ENCODE peak calls at places on chromosomes 12 and 14, in ten cellular contexts. H, M, Z, B, D, A, J, R, U and Q are unnamed samples.

GRCh38 chr12:71426648-71427047 is 12.9 kb upstream of the LGR5 start:
- DNase-seq in M (no peak), J (no peak), Z (no peak), H (no peak), U (no peak), A (no peak), D (no peak), R (peak), B (no peak), Q (no peak)

GRCh38 chr12:95218164-95218851 is 701 bp downstream of the VEZT start:
- DNase-seq in M (no peak), J (no peak), B (no peak), Z (no peak), D (peak), U (no peak), H (no peak), A (no peak), R (peak), Q (no peak)

GRCh38 chr12:70645494-70646317 is 8.5 kb upstream of the PTPRB start:
- DNase-seq in B (peak), A (peak), J (no peak), D (peak), Z (no peak), U (peak), H (peak), M (no peak), R (peak), Q (no peak)

GRCh38 chr12:981176-981828 is 9.7 kb upstream of the ERC1 start:
- DNase-seq in A (no peak), H (no peak), M (no peak), Z (no peak), U (no peak), D (peak), R (peak), J (no peak), B (no peak), Q (no peak)

GRCh38 chr12:78181544-78182162 is 351.0 kb downstream of the NAV3 start:
- DNase-seq in M (no peak), U (no peak), R (peak), A (no peak), J (peak), Z (no peak), D (peak), B (no peak), H (no peak), Q (no peak)

GRCh38 chr12:26121323-26121740 is 3.5 kb downstream of the BHLHE41 start:
- DNase-seq in U (no peak), B (no peak), A (no peak), M (no peak), D (no peak), Z (no peak), J (no peak), R (no peak), H (no peak), Q (no peak)

GRCh38 chr14:88181072-88181471 is 142.0 kb downstream of the KCNK10 start:
- DNase-seq in U (no peak), A (no peak), J (no peak), D (peak), Z (no peak), R (no peak), B (no peak), M (no peak), H (no peak), Q (peak)

GRCh38 chr14:96042218-96042930 is 3.2 kb downstream of the C14orf132 start:
- DNase-seq in U (no peak), J (no peak), D (no peak), R (peak), Z (no peak), A (no peak), B (no peak), M (no peak), H (no peak), Q (no peak)

GRCh38 chr12:69569236-69569635 is 16.0 kb upstream of the CCT2 start:
- DNase-seq in D (peak), A (no peak), J (no peak), R (no peak), Z (no peak), U (no peak), M (no peak), B (no peak), H (no peak), Q (no peak)

GRCh38 chr12:2507811-2508210 is 287.0 kb upstream of the FKBP4 start:
- DNase-seq in H (no peak), B (no peak), Z (no peak), J (no peak), U (no peak), M (no peak), D (no peak), R (no peak), A (peak), Q (no peak)

GRCh38 chr14:24093901-24094838 is at the start of gene PCK2:
- DNase-seq in D (peak), Z (peak), A (peak), U (peak), R (peak), H (peak), M (peak), B (peak), J (peak), Q (peak)

GRCh38 chr12:84996759-84997158 is 39.3 kb downstream of the TSPAN19 start:
- DNase-seq in H (no peak), M (no peak), D (no peak), J (no peak), A (no peak), Z (no peak), R (no peak), B (no peak), U (no peak), Q (no peak)

GRCh38 chr14:22598896-22599244 is 770 bp downstream of the ABHD4 start:
- DNase-seq in R (peak), Z (no peak), J (no peak), D (peak), H (peak), U (peak), M (peak), B (no peak), A (no peak), Q (peak)

GRCh38 chr12:66929121-66929520 is 250.2 kb upstream of the GRIP1 start:
- DNase-seq in Z (no peak), U (no peak), D (no peak), M (no peak), B (no peak), J (no peak), R (no peak), A (no peak), H (no peak), Q (peak)

GRCh38 chr12:24719293-24719721 is 229.6 kb downstream of the BCAT1 start:
- DNase-seq in M (no peak), U (no peak), A (no peak), R (peak), B (peak), D (peak), Z (no peak), J (no peak), H (no peak), Q (peak)

GRCh38 chr12:613996-614726 is 49.1 kb downstream of the NINJ2 start:
- DNase-seq in U (no peak), H (no peak), J (no peak), D (no peak), Z (no peak), A (no peak), B (no peak), M (peak), R (peak), Q (no peak)

GRCh38 chr12:34295366-34296142 is 273.3 kb downstream of the ALG10 start:
- DNase-seq in M (no peak), D (no peak), H (no peak), U (no peak), R (no peak), Z (peak), B (no peak), J (no peak), A (no peak), Q (no peak)

GRCh38 chr14:90060312-90060964 is 1.4 kb upstream of the KCNK13 start:
- DNase-seq in R (peak), U (no peak), H (no peak), Z (no peak), A (peak), B (no peak), M (peak), J (peak), D (peak), Q (peak)

GRCh38 chr12:92332552-92332951 is 186.9 kb upstream of the BTG1 start:
- DNase-seq in U (no peak), A (no peak), J (no peak), H (no peak), R (no peak), M (no peak), D (no peak), Z (no peak), B (no peak), Q (no peak)

GRCh38 chr12:102543494-102543893 is 63.1 kb upstream of the IGF1 start:
- DNase-seq in H (no peak), R (no peak), B (no peak), Z (no peak), A (no peak), D (no peak), M (no peak), J (no peak), U (no peak), Q (no peak)

GRCh38 chr12:109766251-109766778 is 52.7 kb downstream of the FAM222A start:
- DNase-seq in H (no peak), Z (peak), R (no peak), U (peak), M (no peak), B (peak), J (no peak), A (no peak), D (no peak), Q (no peak)

GRCh38 chr12:132161046-132161781 is 17.0 kb downstream of the NOC4L start:
- DNase-seq in R (peak), Z (no peak), D (no peak), B (no peak), A (no peak), J (no peak), U (no peak), M (no peak), H (no peak), Q (no peak)

GRCh38 chr12:100963381-100963780 is 168.8 kb downstream of the ANO4 start:
- DNase-seq in R (peak), A (no peak), U (no peak), M (no peak), J (no peak), H (no peak), Z (no peak), B (no peak), D (no peak), Q (no peak)

GRCh38 chr14:52974406-52974805 is 23.6 kb upstream of the FERMT2 start:
- DNase-seq in B (no peak), M (no peak), J (no peak), U (no peak), Z (no peak), H (no peak), A (no peak), D (no peak), R (no peak), Q (no peak)

GRCh38 chr12:58395470-58395869 is 454.1 kb downstream of the ATP23 start:
- DNase-seq in J (no peak), A (no peak), B (no peak), H (no peak), M (no peak), D (peak), U (no peak), R (no peak), Z (no peak), Q (no peak)
- TF ChIP-seq CTCF in J (no peak), A (no peak), B (no peak), H (no peak), M (no peak), D (no peak), U (no peak), R (no peak), Z (no peak), Q (no peak)

GRCh38 chr12:49910331-49911212 is 6.9 kb upstream of the FAIM2 start:
- DNase-seq in Z (peak), H (no peak), J (no peak), A (no peak), D (no peak), M (no peak), B (no peak), U (no peak), R (no peak), Q (no peak)
- TF ChIP-seq CTCF in Z (no peak), H (no peak), J (no peak), A (no peak), D (no peak), M (no peak), B (no peak), U (no peak), R (no peak), Q (no peak)

GRCh38 chr12:51071663-51072062 is 11.7 kb downstream of the CSRNP2 start:
- DNase-seq in Z (no peak), D (no peak), A (peak), B (no peak), R (no peak), H (no peak), M (no peak), J (no peak), U (no peak), Q (no peak)

GRCh38 chr12:51067229-51067628 is 16.2 kb downstream of the CSRNP2 start:
- DNase-seq in U (no peak), R (no peak), M (no peak), D (no peak), Z (no peak), B (no peak), J (no peak), H (no peak), A (no peak), Q (no peak)

GRCh38 chr12:51067771-51068170 is 15.6 kb downstream of the CSRNP2 start:
- DNase-seq in A (no peak), H (no peak), M (no peak), B (no peak), D (no peak), U (no peak), R (no peak), Z (no peak), J (no peak), Q (no peak)

GRCh38 chr12:51065530-51065929 is 17.4 kb downstream of the LETMD1 start:
- DNase-seq in R (no peak), J (no peak), M (no peak), H (no peak), Z (no peak), U (no peak), A (no peak), D (no peak), B (no peak), Q (no peak)

DNA sequence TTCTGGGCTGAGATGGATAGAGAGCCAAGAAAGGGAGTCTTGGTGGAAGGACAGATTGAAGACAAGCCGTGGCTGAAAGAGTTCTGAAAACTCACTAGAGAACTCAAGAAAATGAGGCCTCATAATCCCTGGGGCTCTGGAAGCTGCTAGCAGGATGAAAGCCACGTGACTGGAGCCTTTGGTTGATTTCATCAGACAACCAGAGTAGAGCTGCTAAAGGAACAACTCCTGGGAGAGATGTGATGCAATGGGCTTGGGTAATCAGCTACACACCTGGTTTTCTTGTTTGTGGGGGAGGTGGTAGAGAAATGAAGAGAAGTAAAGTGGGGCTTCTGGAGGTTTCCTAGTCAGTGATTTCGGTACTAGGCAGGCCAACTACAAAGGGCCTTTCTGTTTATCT is 13.4 kb downstream of the CSRNP2 start:
- DNase-seq in R (peak), B (no peak), J (no peak), H (peak), U (no peak), D (peak), M (no peak), Z (no peak), A (no peak), Q (no peak)
- TF ChIP-seq CTCF in R (no peak), B (no peak), J (no peak), H (no peak), U (no peak), D (no peak), M (no peak), Z (no peak), A (no peak), Q (no peak)

DNA sequence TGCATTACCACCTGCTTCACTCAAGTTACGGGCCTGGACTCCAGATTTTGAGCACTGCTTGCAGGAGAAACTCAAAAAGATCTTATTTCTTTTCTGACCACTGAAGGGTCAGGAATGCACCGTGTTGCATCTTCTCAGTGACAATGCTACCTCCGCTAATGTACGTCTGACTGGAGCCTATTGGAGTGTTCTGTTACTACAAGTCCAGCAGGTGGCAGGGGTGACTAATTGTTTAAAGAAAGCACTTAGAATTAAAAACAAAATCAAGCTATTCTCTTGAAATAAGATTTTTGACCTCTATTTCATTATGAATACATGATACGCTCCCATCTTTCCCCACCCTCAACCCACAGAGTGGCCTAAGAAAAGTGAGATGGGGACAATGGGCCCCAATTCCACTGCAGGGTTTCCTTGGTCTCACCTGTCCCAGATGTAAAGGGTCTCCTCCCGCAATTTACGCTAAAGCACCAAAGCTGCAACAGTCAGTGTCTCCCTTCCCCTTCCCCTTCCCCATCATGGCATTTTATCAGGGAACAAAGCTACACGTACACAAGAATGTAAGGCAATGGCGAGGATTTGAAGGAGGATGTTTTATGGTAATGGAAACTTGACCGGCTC is 2.2 kb downstream of the TBPL2 start:
- DNase-seq in M (no peak), J (no peak), Z (no peak), A (peak), U (no peak), H (no peak), D (peak), B (no peak), R (peak), Q (peak)
- TF ChIP-seq CTCF in M (peak), J (peak), Z (peak), A (peak), U (peak), H (no peak), D (peak), B (no peak), R (peak), Q (peak)

GRCh38 chr14:72643317-72643801 is 250.5 kb downstream of the DPF3 start:
- DNase-seq in A (no peak), D (peak), B (no peak), U (peak), H (no peak), M (no peak), R (peak), Z (no peak), J (no peak), Q (no peak)
- TF ChIP-seq CTCF in A (no peak), D (no peak), B (no peak), U (no peak), H (no peak), M (no peak), R (no peak), Z (no peak), J (no peak), Q (no peak)

DNA sequence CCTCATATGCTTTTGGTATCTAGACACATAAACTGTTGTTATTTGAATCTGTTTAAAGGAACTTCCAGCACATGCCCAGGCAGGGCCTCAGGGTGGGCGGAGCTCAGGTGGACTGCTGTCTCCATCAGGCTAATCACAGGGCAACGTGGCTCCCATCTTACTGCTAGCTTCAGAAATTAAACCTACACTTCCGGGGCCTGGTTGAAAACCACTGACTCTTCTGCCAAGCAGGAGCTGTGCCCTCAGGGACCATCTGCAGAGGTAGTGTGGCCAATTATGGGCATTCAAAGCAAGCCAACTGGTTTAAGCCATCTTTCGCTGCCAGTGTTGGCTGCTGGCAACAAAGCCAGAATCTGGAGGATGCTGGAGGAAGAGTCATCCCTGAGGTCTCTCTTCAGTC is 97.5 kb downstream of the TMX1 start:
- DNase-seq in J (no peak), Z (peak), U (no peak), D (peak), R (no peak), A (no peak), H (no peak), B (no peak), M (no peak), Q (no peak)
- TF ChIP-seq CTCF in J (no peak), Z (no peak), U (no peak), D (no peak), R (no peak), A (no peak), H (no peak), B (no peak), M (no peak), Q (no peak)

DNA sequence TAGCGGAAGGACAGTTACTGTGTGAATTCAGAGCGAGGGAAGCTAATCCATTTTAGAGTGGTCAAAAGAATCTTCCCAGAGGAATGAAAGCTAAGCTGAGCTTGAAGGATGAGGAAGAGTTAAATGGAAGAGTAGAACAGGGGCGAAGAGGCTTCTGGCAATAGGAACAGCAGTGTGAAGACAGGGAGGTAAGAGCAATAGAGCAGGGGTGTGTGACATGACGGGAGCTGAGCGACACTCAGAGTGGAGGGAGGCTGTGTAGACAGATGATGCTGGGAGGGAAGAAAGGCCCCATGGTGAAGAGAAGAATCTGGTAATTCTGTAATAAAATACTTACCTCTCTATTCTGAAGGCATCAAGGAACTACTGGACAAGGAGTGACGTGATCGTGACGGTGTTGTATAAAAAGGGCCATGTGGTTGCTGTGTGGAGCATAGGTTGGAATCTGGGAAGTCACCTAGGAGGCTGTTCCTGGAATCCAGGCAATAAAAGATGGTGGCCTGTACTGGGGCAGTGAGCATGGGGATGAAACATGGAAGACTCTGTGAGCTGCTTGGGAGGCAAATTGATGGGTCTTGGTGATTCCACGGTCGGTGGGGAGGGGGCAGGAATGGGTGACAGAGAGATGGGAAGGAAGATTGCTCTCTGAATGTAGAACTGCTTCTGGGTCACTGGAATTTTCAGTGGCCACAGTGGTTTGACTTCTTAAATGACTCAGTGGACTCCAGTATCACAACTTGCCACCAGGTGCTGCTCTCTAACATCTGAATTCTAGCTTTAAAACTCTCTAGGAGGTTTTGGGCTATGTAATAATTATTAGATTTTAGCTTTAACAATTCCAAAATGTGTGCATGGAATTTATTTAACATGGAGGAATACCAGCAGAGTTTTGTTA is 164.1 kb downstream of the ATP23 start:
- DNase-seq in U (no peak), D (peak), R (peak), B (no peak), Z (no peak), A (no peak), M (no peak), J (no peak), H (no peak), Q (no peak)
- TF ChIP-seq CTCF in U (no peak), D (peak), R (peak), B (no peak), Z (peak), A (peak), M (no peak), J (peak), H (no peak), Q (no peak)

DNA sequence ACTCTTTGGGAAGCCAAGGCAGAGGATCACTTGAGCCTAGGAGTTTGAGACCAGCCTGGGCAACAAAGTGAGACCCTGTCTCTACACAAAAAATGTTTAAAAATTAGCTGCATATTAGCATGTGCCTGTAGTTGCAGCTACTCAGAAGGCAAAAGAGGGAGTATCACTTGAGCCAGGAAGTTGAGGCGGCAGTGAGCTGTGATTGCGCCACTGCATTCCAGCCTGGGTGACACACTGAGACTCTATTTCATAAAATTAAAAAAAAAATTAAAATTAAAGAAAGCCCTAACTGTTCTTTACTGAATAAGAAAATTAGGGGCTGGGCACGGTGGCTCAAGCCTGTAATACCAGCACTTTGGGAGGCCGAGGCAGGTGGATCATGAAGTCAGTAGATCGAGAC is 27.0 kb downstream of the SENP1 start:
- DNase-seq in D (peak), J (no peak), H (no peak), Z (no peak), R (peak), A (no peak), U (no peak), B (no peak), M (no peak), Q (no peak)
- TF ChIP-seq CTCF in D (no peak), J (no peak), H (no peak), Z (no peak), R (no peak), A (no peak), U (no peak), B (no peak), M (no peak), Q (no peak)